ENCODE peak calls at places on chromosomes 6 and 20, in six cellular contexts. Z is cardiac fibroblast, Q is heart right ventricle, U is Peyer's patch, Y is hepatocyte, M is Calu3. L is an unnamed sample.

GRCh38 chr20:11331096-11331495 is 586.6 kb upstream of the BTBD3 start:
- DNase-seq in Z (no peak), Y (no peak), U (no peak), M (no peak), Q (no peak), L (no peak)

GRCh38 chr6:36285797-36286196 is 15.9 kb downstream of the PNPLA1 start:
- DNase-seq in Q (no peak), U (no peak), Z (no peak), M (no peak), Y (no peak), L (no peak)

GRCh38 chr20:36085686-36086267 is 68.8 kb upstream of the EPB41L1 start:
- DNase-seq in Y (peak), M (peak), Q (no peak), Z (peak), U (peak), L (no peak)

GRCh38 chr6:36039113-36039512 is 11.5 kb downstream of the MAPK14 start:
- DNase-seq in Y (no peak), Q (no peak), U (no peak), Z (no peak), M (no peak), L (no peak)

GRCh38 chr6:38110407-38111025 is 291.0 kb downstream of the ZFAND3 start:
- DNase-seq in M (no peak), Z (no peak), Q (no peak), Y (peak), U (no peak), L (no peak)

GRCh38 chr6:53873922-53874321 is 79.1 kb downstream of the LRRC1 start:
- DNase-seq in Q (no peak), U (no peak), Y (no peak), M (no peak), Z (peak), L (no peak)

GRCh38 chr6:159952289-159953005 is 16.4 kb upstream of the IGF2R start:
- DNase-seq in Z (no peak), Q (no peak), M (no peak), Y (no peak), U (no peak), L (no peak)

GRCh38 chr6:132961122-132961521 is 146.8 kb downstream of the RPS12 start:
- DNase-seq in Z (peak), U (no peak), Y (peak), M (peak), Q (no peak), L (no peak)

GRCh38 chr6:16759181-16759645 is 2.0 kb downstream of the ATXN1 start:
- DNase-seq in Z (peak), Y (peak), U (no peak), Q (no peak), M (peak), L (no peak)

GRCh38 chr6:132530293-132530974 is 7.6 kb upstream of the TAAR9 start:
- DNase-seq in M (peak), Z (peak), Y (peak), Q (peak), U (no peak), L (peak)

GRCh38 chr20:43915209-43916072 is 789 bp downstream of the TOX2 start:
- DNase-seq in Q (no peak), Y (peak), U (peak), M (no peak), Z (peak), L (no peak)

GRCh38 chr6:79570802-79571367 is 33.7 kb upstream of the LCA5 start:
- DNase-seq in Q (no peak), Y (peak), M (no peak), Z (peak), U (no peak), L (no peak)

DNA sequence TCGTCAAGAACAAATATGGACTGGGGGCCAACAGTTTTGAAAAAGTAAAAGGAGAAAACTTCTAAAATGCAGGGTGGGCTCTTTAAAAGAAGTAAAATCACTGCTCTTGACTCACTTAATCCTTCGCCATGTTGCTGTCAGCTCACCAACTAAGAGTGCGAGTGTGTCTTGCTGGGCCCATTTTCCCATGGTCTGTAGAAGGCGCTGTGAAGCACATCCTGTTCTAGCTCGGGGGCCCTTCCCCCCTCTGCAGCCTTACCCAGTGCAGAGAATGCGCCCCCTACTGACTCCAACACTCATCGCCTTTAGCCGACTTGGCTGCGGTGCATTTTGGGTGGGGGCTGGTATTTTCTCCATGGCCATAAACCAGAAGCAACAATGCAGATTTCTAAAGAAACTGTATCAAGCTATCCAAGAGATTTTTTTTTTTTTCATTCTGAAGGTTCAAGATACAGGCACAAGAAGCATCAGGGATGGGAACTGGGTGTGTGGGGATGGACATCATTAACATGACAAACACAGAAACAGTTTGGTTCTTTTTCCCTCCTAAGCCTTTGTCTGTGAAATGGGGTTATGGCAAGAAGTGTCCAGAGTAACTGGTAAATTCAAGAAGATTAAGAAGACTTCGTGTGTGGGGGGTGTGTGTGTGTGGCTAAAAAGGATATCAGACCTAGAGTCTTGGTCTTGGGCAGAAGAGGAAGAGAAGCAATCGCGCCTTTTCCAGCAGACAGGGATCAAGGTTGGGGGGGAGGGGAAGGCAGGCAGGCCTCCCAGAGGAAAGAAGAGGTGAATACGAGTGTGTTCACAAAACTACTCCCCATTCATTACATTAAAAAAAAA is 1.7 kb downstream of the ADNP start:
- DNase-seq in Q (peak), Z (peak), U (peak), Y (peak), M (peak), L (peak)
- TF ChIP-seq CTCF in Q (peak), Z (peak), U (peak), Y (peak), M (peak), L (peak)

GRCh38 chr6:121794630-121795029 is 359.2 kb downstream of the GJA1 start:
- DNase-seq in Z (peak), Q (no peak), M (peak), U (no peak), Y (peak), L (no peak)

GRCh38 chr6:121791396-121792315 is 356.2 kb downstream of the GJA1 start:
- DNase-seq in M (no peak), Z (peak), U (no peak), Y (no peak), Q (no peak), L (no peak)
- TF ChIP-seq CTCF in M (no peak), Z (peak), U (no peak), Y (no peak), Q (no peak), L (no peak)

GRCh38 chr20:9966966-9967365 is 67.8 kb upstream of the ANKEF1 start:
- DNase-seq in M (no peak), U (no peak), Z (peak), Q (no peak), Y (no peak), L (no peak)
- TF ChIP-seq CTCF in M (peak), U (peak), Z (peak), Q (no peak), Y (peak), L (no peak)

GRCh38 chr6:33851959-33852358 is 48.2 kb upstream of the MLN start:
- DNase-seq in Z (peak), Y (peak), M (peak), U (no peak), Q (no peak), L (no peak)
- TF ChIP-seq CTCF in Z (peak), Y (peak), M (no peak), U (peak), Q (no peak), L (no peak)